ENCODE peak calls at places on chromosomes 3 and 15, in six cellular contexts. J is RWPE1, B is PC-3, Q is mammary epithelial cell, Z is neuronal stem cell, P is HCT116. Y is an unnamed sample.

GRCh38 chr3:131083190-131083863 is 56.6 kb downstream of the NEK11 start:
- DNase-seq in B (no peak), P (no peak), J (no peak), Q (no peak), Z (no peak), Y (peak)

GRCh38 chr3:44030690-44031344 is 210.9 kb upstream of the TOPAZ1 start:
- DNase-seq in J (no peak), Z (no peak), P (no peak), B (peak), Q (no peak), Y (peak)

GRCh38 chr3:135513106-135514063 is 452.1 kb upstream of the PPP2R3A start:
- DNase-seq in Q (peak), P (peak), Z (no peak), J (peak), B (peak), Y (no peak)

GRCh38 chr3:151203053-151203420 is at the start of gene GPR171:
- DNase-seq in Z (no peak), Q (no peak), B (no peak), J (no peak), P (no peak), Y (no peak)

GRCh38 chr15:25859838-25860645 is 3.1 kb downstream of the ATP10A start:
- DNase-seq in J (no peak), P (no peak), Z (no peak), Q (no peak), B (peak), Y (no peak)

GRCh38 chr3:177150970-177151627 is 46.2 kb downstream of the TBL1XR1 start:
- DNase-seq in Z (no peak), J (peak), B (peak), Q (peak), P (peak), Y (peak)

GRCh38 chr3:194871143-194871863 is 185.6 kb downstream of the FAM43A start:
- DNase-seq in B (peak), P (peak), Z (no peak), Q (peak), J (peak), Y (peak)

GRCh38 chr3:172520332-172520831 is 2.8 kb downstream of the TNFSF10 start:
- DNase-seq in J (peak), Z (no peak), B (no peak), Q (peak), P (no peak), Y (no peak)

GRCh38 chr3:41632705-41633104 is 329.2 kb downstream of the ULK4 start:
- DNase-seq in Z (no peak), Q (no peak), P (no peak), B (no peak), J (no peak), Y (no peak)

GRCh38 chr15:51647128-51647562 is 24.6 kb upstream of the DMXL2 start:
- DNase-seq in B (peak), Z (no peak), Q (peak), J (peak), P (no peak), Y (no peak)

GRCh38 chr3:98726084-98726483 is 37.1 kb upstream of the ST3GAL6 start:
- DNase-seq in J (no peak), Q (peak), Z (no peak), P (no peak), B (peak), Y (no peak)

GRCh38 chr15:79972861-79973260 is 1.9 kb upstream of the BCL2A1 start:
- DNase-seq in Z (no peak), Q (no peak), J (no peak), P (no peak), B (no peak), Y (no peak)

GRCh38 chr3:62601238-62601856 is 228.0 kb upstream of the FEZF2 start:
- DNase-seq in Z (no peak), Q (peak), B (peak), J (peak), P (no peak), Y (no peak)

GRCh38 chr3:132268956-132269355 is 48.3 kb upstream of the ACP3 start:
- DNase-seq in Z (no peak), J (no peak), P (peak), B (peak), Q (no peak), Y (peak)

GRCh38 chr15:38224486-38224885 is 28.1 kb upstream of the SPRED1 start:
- DNase-seq in P (no peak), B (no peak), Q (no peak), Z (no peak), J (no peak), Y (no peak)

GRCh38 chr3:13637311-13637891 is 88.5 kb downstream of the FBLN2 start:
- DNase-seq in J (no peak), Q (no peak), Z (no peak), B (no peak), P (no peak), Y (no peak)

GRCh38 chr3:15375461-15376000 is 43.1 kb upstream of the SH3BP5 start:
- DNase-seq in P (no peak), Z (no peak), Q (no peak), J (no peak), B (no peak), Y (no peak)

GRCh38 chr15:74024687-74025086 is 30.2 kb downstream of the PML start:
- DNase-seq in B (no peak), Q (no peak), J (no peak), Z (no peak), P (no peak), Y (no peak)
- H3K27ac ChIP-seq in B (no peak), Q (no peak), J (no peak), Z (no peak), P (no peak), Y (no peak)

GRCh38 chr3:154137036-154137435 is 15.8 kb downstream of the ARHGEF26 start:
- DNase-seq in P (no peak), J (no peak), Z (no peak), Q (no peak), B (no peak), Y (no peak)
- H3K27ac ChIP-seq in P (no peak), J (no peak), Z (no peak), Q (no peak), B (no peak), Y (no peak)

GRCh38 chr15:98439523-98439942 is 208.8 kb upstream of the IGF1R start:
- DNase-seq in Q (no peak), P (no peak), Z (no peak), J (no peak), B (no peak), Y (no peak)
- H3K27ac ChIP-seq in Q (no peak), P (no peak), Z (no peak), J (no peak), B (no peak), Y (no peak)

GRCh38 chr15:84992157-84992940 is 10.7 kb downstream of the PDE8A start:
- DNase-seq in Q (peak), J (peak), B (peak), P (peak), Z (no peak), Y (no peak)

GRCh38 chr15:84985158-84985557 is 3.5 kb downstream of the PDE8A start:
- DNase-seq in Q (no peak), J (no peak), P (no peak), B (no peak), Z (no peak), Y (no peak)

GRCh38 chr15:84991313-84991712 is 9.7 kb downstream of the PDE8A start:
- DNase-seq in B (no peak), P (no peak), Q (no peak), J (no peak), Z (no peak), Y (no peak)

GRCh38 chr15:84987949-84988624 is 6.4 kb downstream of the PDE8A start:
- DNase-seq in J (no peak), Q (no peak), Z (no peak), P (no peak), B (no peak), Y (no peak)

GRCh38 chr15:84988909-84989644 is 7.4 kb downstream of the PDE8A start:
- DNase-seq in Q (peak), B (no peak), Z (no peak), J (no peak), P (no peak), Y (no peak)
- H3K27ac ChIP-seq in Q (no peak), B (no peak), Z (no peak), J (no peak), P (no peak), Y (no peak)

GRCh38 chr3:169172535-169172934 is 491.0 kb downstream of the MECOM start:
- DNase-seq in B (peak), P (no peak), J (peak), Z (no peak), Q (peak), Y (no peak)
- H3K27ac ChIP-seq in B (peak), P (no peak), J (no peak), Z (no peak), Q (no peak), Y (no peak)

GRCh38 chr3:40598962-40599361 is 74.2 kb downstream of the ZNF621 start:
- DNase-seq in P (no peak), B (no peak), Z (no peak), J (no peak), Q (no peak), Y (no peak)

GRCh38 chr3:40598338-40598737 is 73.6 kb downstream of the ZNF621 start:
- DNase-seq in Z (no peak), J (no peak), B (no peak), P (no peak), Q (no peak), Y (no peak)

GRCh38 chr3:40602778-40603385 is 78.1 kb downstream of the ZNF621 start:
- DNase-seq in P (no peak), B (no peak), J (no peak), Z (no peak), Q (no peak), Y (peak)

GRCh38 chr3:40593351-40593750 is 68.6 kb downstream of the ZNF621 start:
- DNase-seq in J (no peak), B (no peak), Z (no peak), Q (peak), P (no peak), Y (peak)

DNA sequence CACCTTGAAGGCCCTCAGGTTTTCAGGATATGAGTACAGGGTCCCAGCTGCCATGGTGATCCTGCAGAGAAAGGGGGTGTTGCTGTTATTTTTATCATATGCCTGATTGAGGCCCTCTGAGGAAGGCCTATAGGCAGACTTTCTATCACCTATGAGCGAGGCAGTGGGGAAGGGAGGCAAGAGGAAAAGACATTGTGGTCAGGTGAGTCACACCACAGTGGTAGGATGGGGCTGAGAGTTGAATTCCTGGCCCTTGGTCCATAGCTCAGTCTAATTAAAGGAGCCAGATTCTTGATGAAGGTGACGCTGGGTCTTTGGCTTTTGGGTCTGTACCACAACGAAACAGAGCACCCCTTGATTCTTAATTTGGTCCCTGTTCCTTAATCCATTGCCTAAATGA is 72.7 kb downstream of the ZNF621 start:
- DNase-seq in Q (peak), J (peak), Z (no peak), B (peak), P (no peak), Y (no peak)
- H3K27ac ChIP-seq in Q (no peak), J (no peak), Z (no peak), B (no peak), P (no peak), Y (no peak)

GRCh38 chr3:171177056-171177455 is 150.5 kb upstream of the SLC2A2 start:
- DNase-seq in P (no peak), J (no peak), B (no peak), Q (no peak), Z (no peak), Y (no peak)

GRCh38 chr3:171175840-171176239 is 149.3 kb upstream of the SLC2A2 start:
- DNase-seq in B (peak), Z (no peak), P (no peak), J (no peak), Q (no peak), Y (no peak)

GRCh38 chr3:171178714-171179113 is 152.2 kb upstream of the SLC2A2 start:
- DNase-seq in Q (no peak), B (peak), J (no peak), Z (no peak), P (no peak), Y (no peak)

GRCh38 chr3:171177553-171177952 is 151.0 kb upstream of the SLC2A2 start:
- DNase-seq in J (no peak), Q (no peak), B (no peak), Z (no peak), P (no peak), Y (no peak)

DNA sequence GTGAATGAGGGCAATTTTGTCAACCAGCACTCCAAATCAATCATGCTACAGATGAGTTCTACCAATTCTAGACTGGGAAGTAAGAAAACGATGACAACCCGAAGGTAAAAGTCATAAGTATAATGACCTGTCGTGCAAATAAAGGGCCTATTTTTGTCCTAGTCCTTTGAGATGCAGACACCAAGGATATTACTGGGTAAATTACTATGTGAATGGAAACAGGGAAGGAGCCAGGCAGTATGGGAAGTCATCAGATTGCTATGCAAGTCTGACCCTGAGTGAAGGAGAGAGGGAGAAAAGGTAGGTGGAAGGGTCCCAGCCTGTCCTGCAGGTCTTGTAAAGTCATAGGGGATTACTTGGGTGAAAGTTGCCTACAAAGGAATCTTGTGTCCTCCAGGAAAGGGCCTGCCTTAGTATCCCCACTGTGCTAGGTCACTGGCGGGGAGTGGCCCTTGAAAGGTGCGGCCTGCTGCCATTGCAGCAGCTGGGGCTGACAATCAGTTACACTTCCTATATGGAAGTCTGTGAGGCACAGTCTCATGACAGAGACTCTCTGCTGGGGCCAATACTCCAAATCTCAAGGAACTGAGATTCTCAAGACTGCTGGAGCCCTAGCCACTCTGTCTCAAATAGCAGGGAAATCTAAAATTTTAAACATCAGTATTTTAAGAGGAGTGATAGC is 149.9 kb upstream of the SLC2A2 start:
- DNase-seq in Z (no peak), Q (no peak), J (no peak), P (no peak), B (no peak), Y (no peak)
- H3K27ac ChIP-seq in Z (no peak), Q (no peak), J (no peak), P (no peak), B (no peak), Y (peak)